ENCODE peak calls at places on chromosomes 3 and 15, in ten cellular contexts. G is cardiac fibroblast, P is fibroblast of pulmonary artery, T is hepatocyte, I is tibial nerve, H is mesothelial cell of epicardium, A is H1, R is progenitor cell of endocrine pancreas, B is lower lobe of right lung, Z is right atrium auricular region. J is an unnamed sample.

GRCh38 chr3:38354588-38355344 is 8.2 kb downstream of the XYLB start:
- DNase-seq in G (peak), P (peak), T (no peak), I (no peak), H (peak), A (no peak), R (no peak), B (no peak), Z (no peak), J (no peak)

GRCh38 chr3:120418866-120419490 is 31.8 kb downstream of the FSTL1 start:
- DNase-seq in G (peak), P (peak), T (peak), I (no peak), H (no peak), A (no peak), R (no peak), B (peak), Z (no peak), J (peak)

GRCh38 chr3:61154788-61155187 is 96.5 kb downstream of the FHIT start:
- DNase-seq in G (no peak), P (no peak), T (no peak), I (no peak), H (no peak), A (no peak), R (no peak), B (no peak), Z (no peak), J (no peak)

GRCh38 chr3:155745795-155746550 is 1.1 kb upstream of the PLCH1 start:
- DNase-seq in G (no peak), P (no peak), T (peak), I (no peak), H (no peak), A (peak), R (no peak), B (peak), Z (no peak), J (no peak)

GRCh38 chr3:67896130-67896529 is 241.7 kb upstream of the SUCLG2 start:
- DNase-seq in G (no peak), P (no peak), T (peak), I (no peak), H (no peak), A (no peak), R (no peak), B (no peak), Z (no peak), J (no peak)

GRCh38 chr15:89428246-89428645 is 68.1 kb downstream of the RHCG start:
- DNase-seq in G (no peak), P (no peak), T (no peak), I (no peak), H (no peak), A (no peak), R (no peak), B (no peak), Z (no peak), J (no peak)

GRCh38 chr15:26126070-26126469 is 262.9 kb upstream of the ATP10A start:
- DNase-seq in G (no peak), P (no peak), T (no peak), I (no peak), H (no peak), A (no peak), R (no peak), B (no peak), Z (no peak), J (no peak)

GRCh38 chr3:32725721-32726120 is 40.7 kb downstream of the CNOT10 start:
- DNase-seq in G (peak), P (no peak), T (no peak), I (no peak), H (no peak), A (no peak), R (no peak), B (no peak), Z (no peak), J (no peak)

GRCh38 chr3:9339750-9340449 is 23.0 kb upstream of the THUMPD3 start:
- DNase-seq in G (peak), P (peak), T (peak), I (no peak), H (no peak), A (no peak), R (no peak), B (no peak), Z (no peak), J (no peak)

GRCh38 chr3:112362221-112362620 is 29.3 kb downstream of the CD200 start:
- DNase-seq in G (peak), P (no peak), T (no peak), I (no peak), H (no peak), A (no peak), R (no peak), B (no peak), Z (no peak), J (no peak)

GRCh38 chr3:22981176-22981575 is 222.0 kb upstream of the UBE2E2 start:
- DNase-seq in G (no peak), P (peak), T (no peak), I (no peak), H (no peak), A (no peak), R (no peak), B (no peak), Z (no peak), J (no peak)

GRCh38 chr3:158953131-158953530 is 151.3 kb downstream of the MFSD1 start:
- DNase-seq in G (no peak), P (no peak), T (no peak), I (no peak), H (no peak), A (no peak), R (no peak), B (no peak), Z (no peak), J (no peak)

GRCh38 chr3:123357275-123357674 is 91.6 kb downstream of the ADCY5 start:
- DNase-seq in G (no peak), P (no peak), T (no peak), I (no peak), H (no peak), A (no peak), R (no peak), B (no peak), Z (no peak), J (no peak)

GRCh38 chr3:130948929-130949328 is 55.0 kb downstream of the ATP2C1 start:
- DNase-seq in G (no peak), P (no peak), T (no peak), I (no peak), H (no peak), A (no peak), R (no peak), B (no peak), Z (no peak), J (no peak)

GRCh38 chr3:67362686-67363085 is 291.7 kb downstream of the SUCLG2 start:
- DNase-seq in G (no peak), P (peak), T (peak), I (no peak), H (no peak), A (no peak), R (no peak), B (no peak), Z (no peak), J (no peak)

GRCh38 chr3:166013073-166013679 is 176.0 kb upstream of the BCHE start:
- DNase-seq in G (peak), P (peak), T (peak), I (no peak), H (no peak), A (no peak), R (no peak), B (no peak), Z (no peak), J (peak)

GRCh38 chr15:87973456-87974215 is 282.9 kb downstream of the NTRK3 start:
- DNase-seq in G (no peak), P (no peak), T (no peak), I (no peak), H (no peak), A (no peak), R (no peak), B (no peak), Z (no peak), J (no peak)

GRCh38 chr3:18657858-18658820 is 233.0 kb upstream of the SATB1 start:
- DNase-seq in G (no peak), P (no peak), T (peak), I (no peak), H (no peak), A (no peak), R (no peak), B (no peak), Z (no peak), J (no peak)

GRCh38 chr3:57007513-57008415 is 52.7 kb upstream of the SPATA12 start:
- DNase-seq in G (peak), P (peak), T (peak), I (peak), H (no peak), A (no peak), R (no peak), B (peak), Z (peak), J (no peak)

GRCh38 chr3:18988619-18989229 is 159.6 kb upstream of the KCNH8 start:
- DNase-seq in G (peak), P (peak), T (peak), I (no peak), H (no peak), A (no peak), R (no peak), B (no peak), Z (no peak), J (peak)

GRCh38 chr15:100765458-100766224 is 114.0 kb upstream of the ALDH1A3 start:
- DNase-seq in G (no peak), P (no peak), T (no peak), I (no peak), H (no peak), A (no peak), R (no peak), B (no peak), Z (peak), J (no peak)

GRCh38 chr15:47566610-47567009 is 150.7 kb upstream of the SEMA6D start:
- DNase-seq in G (no peak), P (no peak), T (no peak), I (no peak), H (no peak), A (no peak), R (no peak), B (no peak), Z (no peak), J (no peak)

GRCh38 chr3:86887876-86888275 is 103.1 kb downstream of the VGLL3 start:
- DNase-seq in G (peak), P (no peak), T (no peak), I (no peak), H (no peak), A (no peak), R (no peak), B (no peak), Z (no peak), J (no peak)

GRCh38 chr15:40272713-40273056 is 10.2 kb downstream of the ANKRD63 start:
- DNase-seq in G (no peak), P (no peak), T (no peak), I (no peak), H (no peak), A (no peak), R (no peak), B (no peak), Z (no peak), J (no peak)
- TF ChIP-seq CTCF in G (no peak), P (no peak), T (no peak), I (no peak), H (no peak), A (no peak), R (peak), B (no peak), Z (peak), J (peak)

GRCh38 chr15:92653836-92654524 is 1.6 kb downstream of the FAM174B start:
- DNase-seq in G (no peak), P (no peak), T (peak), I (no peak), H (no peak), A (no peak), R (no peak), B (no peak), Z (no peak), J (peak)
- TF ChIP-seq CTCF in G (no peak), P (no peak), T (no peak), I (no peak), H (no peak), A (no peak), R (no peak), B (no peak), Z (peak), J (no peak)

GRCh38 chr15:59632714-59633113 is 21.1 kb downstream of the GCNT3 start:
- DNase-seq in G (peak), P (peak), T (peak), I (no peak), H (no peak), A (peak), R (no peak), B (no peak), Z (no peak), J (no peak)
- TF ChIP-seq CTCF in G (peak), P (peak), T (peak), I (no peak), H (no peak), A (peak), R (peak), B (no peak), Z (no peak), J (peak)

DNA sequence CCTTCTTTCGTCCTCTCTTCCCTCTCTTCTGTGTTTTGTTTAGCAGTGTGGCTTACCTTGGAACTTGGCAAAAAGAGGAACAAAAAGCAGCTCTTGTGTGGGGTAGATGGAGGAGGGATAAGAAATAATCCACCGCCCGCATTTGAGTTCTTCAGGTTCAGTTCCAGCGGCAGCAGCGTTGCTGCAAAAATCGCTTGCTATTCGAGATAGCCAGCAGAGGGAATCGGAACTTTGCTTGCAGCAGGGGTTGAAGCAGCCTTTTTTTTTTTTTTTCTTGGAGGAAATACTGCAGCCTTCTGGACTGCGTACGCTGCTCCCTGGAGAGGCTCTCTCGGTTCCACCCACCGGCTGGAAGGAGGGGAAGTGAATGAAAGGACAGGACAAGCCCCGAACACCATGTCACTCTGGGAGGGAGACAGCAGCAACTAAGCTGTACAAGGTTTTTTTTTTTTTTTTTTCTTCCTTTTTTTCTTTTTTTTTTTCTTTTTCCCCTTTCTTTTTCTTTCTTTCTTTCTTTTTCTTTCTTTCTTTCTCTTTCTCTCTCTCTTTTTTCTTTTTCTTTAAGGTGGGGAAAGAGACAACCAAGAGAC is at the start of gene RBMS3:
- DNase-seq in G (peak), P (peak), T (peak), I (peak), H (peak), A (peak), R (peak), B (peak), Z (peak), J (peak)
- TF ChIP-seq CTCF in G (peak), P (peak), T (peak), I (peak), H (no peak), A (no peak), R (peak), B (peak), Z (peak), J (peak)